ENCODE peak calls at places on chromosomes 4 and X, in four cellular contexts. T, J, C and S are unnamed samples.

GRCh38 chr4:67751260-67751659 is 2.9 kb downstream of the GNRHR start:
- DNase-seq in T (peak; percentile 30), J (no peak), C (no peak), S (no peak)

GRCh38 chr4:22476011-22476410 is 39.9 kb downstream of the ADGRA3 start:
- DNase-seq in T (no peak), J (no peak), C (no peak), S (no peak)

GRCh38 chrX:97399400-97399799 is 515.7 kb downstream of the RPA4 start:
- DNase-seq in T (peak; percentile 56), J (no peak), C (no peak), S (no peak)

GRCh38 chrX:12975999-12976558 is 1.2 kb downstream of the TMSB4X start:
- DNase-seq in T (peak; percentile 43), J (peak; percentile 56), C (no peak), S (no peak)

GRCh38 chr4:20646287-20646686 is 54.0 kb upstream of the PACRGL start:
- DNase-seq in T (no peak), J (no peak), C (no peak), S (no peak)

GRCh38 chr4:174089711-174090110 is 193.8 kb downstream of the FBXO8 start:
- DNase-seq in T (no peak), J (no peak), C (no peak), S (no peak)

GRCh38 chrX:38806054-38806389 is 4.8 kb downstream of the MID1IP1 start:
- DNase-seq in T (no peak), J (no peak), C (no peak), S (no peak)

GRCh38 chr4:39637572-39638357 is 900 bp downstream of the SMIM14 start:
- DNase-seq in T (peak; percentile 56), J (peak; percentile 63), C (peak; percentile 17), S (no peak)

GRCh38 chrX:27815209-27815608 is 7.4 kb downstream of the MAGEB10 start:
- DNase-seq in T (peak; percentile 77), J (no peak), C (no peak), S (no peak)

GRCh38 chr4:179399054-179399782 is 1957.0 kb upstream of the AGA start:
- DNase-seq in T (no peak), J (no peak), C (no peak), S (no peak)

GRCh38 chrX:48715876-48716502 is 19.5 kb downstream of the SUV39H1 start:
- DNase-seq in T (peak; percentile 32), J (no peak), C (no peak), S (no peak)

GRCh38 chr4:1984406-1985191 is 24.2 kb downstream of the NELFA start:
- DNase-seq in T (no peak), J (no peak), C (no peak), S (no peak)

GRCh38 chr4:128288689-128289106 is 1.1 kb upstream of the PGRMC2 start:
- DNase-seq in T (peak; percentile 26), J (no peak), C (no peak), S (no peak)

GRCh38 chr4:8602686-8603430 is 10.3 kb downstream of the CPZ start:
- DNase-seq in T (no peak), J (no peak), C (no peak), S (no peak)

GRCh38 chr4:101439926-101440325 is 92.6 kb upstream of the PPP3CA start:
- DNase-seq in T (no peak), J (no peak), C (no peak), S (no peak)

GRCh38 chr4:22129454-22130075 is 181.0 kb upstream of the KCNIP4 start:
- DNase-seq in T (peak; percentile 69), J (peak; percentile 42), C (no peak), S (no peak)

GRCh38 chr4:3361896-3362295 is 69.1 kb downstream of the RGS12 start:
- DNase-seq in T (no peak), J (no peak), C (no peak), S (no peak)

GRCh38 chr4:2390146-2390545 is 28.3 kb downstream of the ZFYVE28 start:
- DNase-seq in T (no peak), J (no peak), C (no peak), S (no peak)

GRCh38 chr4:174084542-174084941 is 198.9 kb downstream of the FBXO8 start:
- DNase-seq in T (no peak), J (no peak), C (no peak), S (no peak)

GRCh38 chrX:74422029-74422352 is 698 bp downstream of the SLC16A2 start:
- DNase-seq in T (no peak), J (peak; percentile 15), C (no peak), S (no peak)

GRCh38 chr4:10201356-10202223 is 85.0 kb upstream of the WDR1 start:
- DNase-seq in T (no peak), J (no peak), C (no peak), S (no peak)

GRCh38 chr4:166435449-166435848 is 562.4 kb downstream of the TLL1 start:
- DNase-seq in T (peak; percentile 94), J (no peak), C (no peak), S (no peak)

GRCh38 chr4:64158648-64159326 is 250.5 kb downstream of the TECRL start:
- DNase-seq in T (peak; percentile 90), J (peak; percentile 67), C (peak; percentile 40), S (no peak)

GRCh38 chr4:47639531-47639930 is 154.5 kb downstream of the ATP10D start:
- DNase-seq in T (no peak), J (no peak), C (no peak), S (no peak)

GRCh38 chr4:9825049-9825448 is 43.6 kb downstream of the DRD5 start:
- DNase-seq in T (no peak), J (no peak), C (no peak), S (no peak)

GRCh38 chrX:145190801-145191389 is 56.4 kb upstream of the SPANXN1 start:
- DNase-seq in T (peak; percentile 67), J (no peak), C (no peak), S (no peak)

GRCh38 chr4:26062221-26062620 is 148.2 kb downstream of the SMIM20 start:
- DNase-seq in T (no peak), J (no peak), C (no peak), S (no peak)

GRCh38 chr4:133424611-133425010 is 275.5 kb downstream of the PCDH10 start:
- DNase-seq in T (no peak), J (peak; percentile 4), C (no peak), S (no peak)

GRCh38 chr4:7416745-7417432 is 17.8 kb downstream of the PSAPL1 start:
- DNase-seq in T (no peak), J (no peak), C (no peak), S (no peak)

GRCh38 chr4:7415927-7416686 is 18.6 kb downstream of the PSAPL1 start:
- DNase-seq in T (no peak), J (no peak), C (no peak), S (peak; percentile 0)

GRCh38 chr4:7419961-7420660 is 14.6 kb downstream of the PSAPL1 start:
- DNase-seq in T (no peak), J (no peak), C (no peak), S (peak; percentile 3)

GRCh38 chr4:7417639-7418038 is 17.1 kb downstream of the PSAPL1 start:
- DNase-seq in T (no peak), J (no peak), C (no peak), S (peak; percentile 2)

DNA sequence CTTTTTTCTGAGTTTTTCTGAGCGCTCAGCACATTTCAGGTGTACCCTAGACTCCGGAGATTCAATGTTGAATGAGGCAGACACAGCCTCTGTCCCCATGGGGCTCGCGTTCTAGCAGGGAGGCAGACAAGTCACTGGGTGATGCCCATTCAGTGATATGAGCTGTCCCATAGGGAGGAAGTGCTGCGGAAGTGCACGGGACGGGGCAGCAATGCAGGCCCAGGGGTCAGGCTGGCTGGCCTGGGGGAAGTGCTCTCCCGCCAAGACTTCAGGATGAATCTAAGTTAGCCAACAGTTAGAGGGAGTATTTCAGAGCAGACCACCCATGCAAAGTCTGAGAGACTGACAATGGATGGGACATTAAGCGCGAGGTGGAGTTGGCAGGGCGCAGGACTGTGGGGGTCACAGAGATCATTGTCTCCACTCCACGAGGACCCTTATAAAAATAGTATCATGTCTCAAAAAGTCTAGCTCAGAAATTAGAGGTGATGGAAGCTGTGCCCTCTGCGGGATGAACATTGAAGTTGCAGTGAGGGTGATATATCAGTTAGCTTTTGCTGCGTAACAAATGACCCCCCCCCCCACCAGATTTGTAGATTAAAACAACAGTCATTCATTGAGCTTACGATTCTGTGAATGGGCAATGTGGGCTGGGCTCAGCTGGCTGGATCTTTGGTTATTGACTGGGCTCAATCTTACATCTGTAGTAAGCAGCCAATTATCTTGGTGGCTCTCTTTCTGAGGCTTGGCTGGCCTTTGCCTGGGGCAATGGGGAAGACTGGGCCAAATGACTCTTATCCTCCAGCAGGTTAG is 16.4 kb downstream of the PSAPL1 start:
- DNase-seq in T (no peak), J (no peak), C (no peak), S (peak; percentile 0)
- TF ChIP-seq CTCF in T (no peak), J (no peak), C (no peak), S (no peak)

DNA sequence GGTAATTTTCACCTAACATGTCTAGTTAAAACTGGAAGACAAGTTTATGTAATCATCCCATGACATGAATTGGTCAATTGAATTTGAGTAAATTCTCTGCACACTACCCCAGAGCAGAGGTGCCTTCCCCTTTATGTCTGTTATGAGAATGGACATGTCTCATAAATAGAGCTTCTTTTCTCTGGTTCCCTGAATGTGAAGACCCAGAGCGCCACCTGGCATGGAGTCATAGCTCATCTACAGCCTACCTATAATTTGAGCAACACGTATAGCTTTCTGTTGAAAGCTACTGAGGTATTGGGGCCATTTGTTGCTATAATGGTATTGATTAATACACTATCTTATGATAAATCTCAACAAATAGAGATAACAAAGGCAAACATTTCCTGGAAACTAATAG is 626.5 kb upstream of the GALNTL6 start:
- DNase-seq in T (no peak), J (no peak), C (no peak), S (no peak)
- TF ChIP-seq CTCF in T (no peak), J (no peak), C (no peak), S (no peak)

GRCh38 chrX:11944486-11944885 is 186.4 kb downstream of the MSL3 start:
- DNase-seq in T (peak; percentile 66), J (peak; percentile 36), C (peak; percentile 11), S (no peak)
- TF ChIP-seq CTCF in T (peak; percentile 68), J (peak; percentile 42), C (peak; percentile 51), S (peak; percentile 22)

GRCh38 chr4:164937576-164938270 is 39.7 kb downstream of the TRIM61 start:
- DNase-seq in T (no peak), J (no peak), C (no peak), S (no peak)
- TF ChIP-seq CTCF in T (peak; percentile 42), J (peak; percentile 11), C (peak; percentile 33), S (no peak)

DNA sequence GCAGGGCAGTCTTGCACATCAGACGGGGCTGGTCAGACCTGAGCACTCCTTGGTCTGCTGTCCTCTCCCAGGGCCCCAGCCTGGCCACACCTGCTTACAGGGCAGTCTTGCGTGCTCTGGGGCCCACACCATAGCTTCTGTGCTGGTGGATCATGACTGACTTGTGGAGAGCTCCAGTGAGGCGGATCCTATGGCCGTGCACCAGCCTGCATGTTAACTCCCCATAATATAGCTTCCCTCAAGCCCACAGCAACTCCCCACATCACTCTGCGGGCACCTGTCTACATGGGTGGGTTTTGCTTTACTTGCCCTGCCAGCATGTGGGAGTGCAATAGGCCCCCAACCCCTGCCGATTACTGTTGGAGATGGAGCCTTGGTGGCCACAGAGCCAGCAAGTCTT is 8.2 kb upstream of the TMSB15B start:
- DNase-seq in T (no peak), J (no peak), C (no peak), S (no peak)
- TF ChIP-seq CTCF in T (no peak), J (no peak), C (no peak), S (no peak)